ENCODE peak calls at places on chromosomes 2 and 18, in nine cellular contexts. One of them, this sample, is unnamed.

GRCh38 chr2:204842731-204843490 is 297.6 kb downstream of the PARD3B start:
- DNase-seq in NCI-H2081: no peak
- DNase-seq in GM23338: no peak
- DNase-seq in left ventricle myocardium inferior: no peak
- DNase-seq in HTR-8/SVneo: peak; percentile 34
- DNase-seq in sciatic nerve: no peak
- DNase-seq in NCI-H1092: no peak
- DNase-seq in psoas muscle: peak; percentile 68
- DNase-seq in SK-N-SH: no peak
- DNase-seq in this sample: peak; percentile 6

GRCh38 chr2:17646096-17646554 is 105.6 kb downstream of the VSNL1 start:
- DNase-seq in psoas muscle: no peak
- DNase-seq in SK-N-SH: peak; percentile 64
- DNase-seq in NCI-H2081: peak; percentile 53
- DNase-seq in GM23338: peak; percentile 80
- DNase-seq in sciatic nerve: no peak
- DNase-seq in HTR-8/SVneo: peak; percentile 62
- DNase-seq in NCI-H1092: peak; percentile 12
- DNase-seq in left ventricle myocardium inferior: no peak
- DNase-seq in this sample: no peak

GRCh38 chr2:30293303-30293912 is 62.1 kb downstream of the LBH start:
- DNase-seq in GM23338: no peak
- DNase-seq in HTR-8/SVneo: peak; percentile 55
- DNase-seq in NCI-H2081: no peak
- DNase-seq in psoas muscle: no peak
- DNase-seq in SK-N-SH: no peak
- DNase-seq in left ventricle myocardium inferior: no peak
- DNase-seq in NCI-H1092: no peak
- DNase-seq in sciatic nerve: no peak
- DNase-seq in this sample: no peak

GRCh38 chr2:168118733-168119518 is 128.5 kb downstream of the STK39 start:
- DNase-seq in psoas muscle: no peak
- DNase-seq in HTR-8/SVneo: peak; percentile 5
- DNase-seq in left ventricle myocardium inferior: no peak
- DNase-seq in GM23338: peak; percentile 95
- DNase-seq in NCI-H2081: peak; percentile 69
- DNase-seq in SK-N-SH: peak; percentile 17
- DNase-seq in sciatic nerve: no peak
- DNase-seq in NCI-H1092: peak; percentile 43
- DNase-seq in this sample: no peak

GRCh38 chr2:231563378-231563961 is 29.2 kb upstream of the TEX44 start:
- DNase-seq in GM23338: peak; percentile 94
- DNase-seq in HTR-8/SVneo: peak; percentile 83
- DNase-seq in SK-N-SH: peak; percentile 88
- DNase-seq in left ventricle myocardium inferior: peak; percentile 28
- DNase-seq in NCI-H1092: peak; percentile 11
- DNase-seq in sciatic nerve: peak; percentile 71
- DNase-seq in psoas muscle: peak; percentile 59
- DNase-seq in NCI-H2081: peak; percentile 47
- DNase-seq in this sample: no peak

GRCh38 chr2:204828191-204828590 is 282.9 kb downstream of the PARD3B start:
- DNase-seq in NCI-H1092: no peak
- DNase-seq in GM23338: no peak
- DNase-seq in psoas muscle: no peak
- DNase-seq in left ventricle myocardium inferior: no peak
- DNase-seq in sciatic nerve: no peak
- DNase-seq in SK-N-SH: no peak
- DNase-seq in HTR-8/SVneo: no peak
- DNase-seq in NCI-H2081: no peak
- DNase-seq in this sample: no peak

GRCh38 chr2:160220545-160221009 is 20.5 kb upstream of the ITGB6 start:
- DNase-seq in left ventricle myocardium inferior: no peak
- DNase-seq in NCI-H1092: no peak
- DNase-seq in sciatic nerve: no peak
- DNase-seq in psoas muscle: peak; percentile 40
- DNase-seq in SK-N-SH: no peak
- DNase-seq in NCI-H2081: no peak
- DNase-seq in HTR-8/SVneo: no peak
- DNase-seq in GM23338: peak; percentile 14
- DNase-seq in this sample: no peak

GRCh38 chr18:44716697-44717163 is 36.0 kb downstream of the SETBP1 start:
- DNase-seq in psoas muscle: no peak
- DNase-seq in GM23338: no peak
- DNase-seq in left ventricle myocardium inferior: no peak
- DNase-seq in NCI-H2081: no peak
- DNase-seq in sciatic nerve: no peak
- DNase-seq in SK-N-SH: no peak
- DNase-seq in HTR-8/SVneo: no peak
- DNase-seq in NCI-H1092: no peak
- DNase-seq in this sample: no peak

GRCh38 chr2:235390108-235390815 is 103.6 kb upstream of the AGAP1 start:
- DNase-seq in left ventricle myocardium inferior: no peak
- DNase-seq in GM23338: no peak
- DNase-seq in sciatic nerve: no peak
- DNase-seq in psoas muscle: no peak
- DNase-seq in NCI-H2081: no peak
- DNase-seq in NCI-H1092: no peak
- DNase-seq in SK-N-SH: no peak
- DNase-seq in HTR-8/SVneo: no peak
- DNase-seq in this sample: no peak

GRCh38 chr2:46232860-46233259 is 64.3 kb upstream of the EPAS1 start:
- DNase-seq in psoas muscle: no peak
- DNase-seq in SK-N-SH: no peak
- DNase-seq in sciatic nerve: no peak
- DNase-seq in GM23338: no peak
- DNase-seq in NCI-H2081: no peak
- DNase-seq in NCI-H1092: no peak
- DNase-seq in HTR-8/SVneo: no peak
- DNase-seq in left ventricle myocardium inferior: no peak
- DNase-seq in this sample: no peak

GRCh38 chr2:171523339-171523931 is 1.2 kb downstream of the CYBRD1 start:
- DNase-seq in NCI-H2081: peak; percentile 35
- DNase-seq in GM23338: peak; percentile 83
- DNase-seq in NCI-H1092: no peak
- DNase-seq in left ventricle myocardium inferior: peak; percentile 79
- DNase-seq in psoas muscle: peak; percentile 86
- DNase-seq in SK-N-SH: peak; percentile 72
- DNase-seq in HTR-8/SVneo: peak; percentile 64
- DNase-seq in sciatic nerve: peak; percentile 86
- DNase-seq in this sample: no peak

GRCh38 chr2:237315170-237315880 is 98.6 kb downstream of the COL6A3 start:
- DNase-seq in GM23338: peak; percentile 20
- DNase-seq in NCI-H2081: no peak
- DNase-seq in HTR-8/SVneo: no peak
- DNase-seq in sciatic nerve: peak; percentile 89
- DNase-seq in left ventricle myocardium inferior: peak; percentile 91
- DNase-seq in psoas muscle: peak; percentile 95
- DNase-seq in SK-N-SH: peak; percentile 81
- DNase-seq in NCI-H1092: no peak
- DNase-seq in this sample: no peak

GRCh38 chr2:237281900-237282306 is 132.1 kb downstream of the COL6A3 start:
- DNase-seq in psoas muscle: no peak
- DNase-seq in NCI-H2081: no peak
- DNase-seq in HTR-8/SVneo: peak; percentile 52
- DNase-seq in NCI-H1092: no peak
- DNase-seq in sciatic nerve: no peak
- DNase-seq in GM23338: no peak
- DNase-seq in SK-N-SH: no peak
- DNase-seq in left ventricle myocardium inferior: no peak
- DNase-seq in this sample: no peak

GRCh38 chr18:21857871-21858270 is 117.3 kb downstream of the MIB1 start:
- DNase-seq in NCI-H2081: no peak
- DNase-seq in GM23338: no peak
- DNase-seq in HTR-8/SVneo: no peak
- DNase-seq in psoas muscle: no peak
- DNase-seq in sciatic nerve: no peak
- DNase-seq in left ventricle myocardium inferior: no peak
- DNase-seq in SK-N-SH: no peak
- DNase-seq in NCI-H1092: no peak
- DNase-seq in this sample: no peak

GRCh38 chr2:12738112-12738485 is 21.4 kb downstream of the TRIB2 start:
- DNase-seq in psoas muscle: no peak
- DNase-seq in NCI-H2081: no peak
- DNase-seq in NCI-H1092: no peak
- DNase-seq in sciatic nerve: no peak
- DNase-seq in SK-N-SH: no peak
- DNase-seq in GM23338: no peak
- DNase-seq in left ventricle myocardium inferior: no peak
- DNase-seq in HTR-8/SVneo: no peak
- DNase-seq in this sample: no peak

GRCh38 chr2:177397501-177398289 is 5.1 kb downstream of the AGPS start:
- DNase-seq in left ventricle myocardium inferior: no peak
- DNase-seq in NCI-H1092: no peak
- DNase-seq in HTR-8/SVneo: peak; percentile 10
- DNase-seq in GM23338: no peak
- DNase-seq in sciatic nerve: no peak
- DNase-seq in SK-N-SH: no peak
- DNase-seq in NCI-H2081: no peak
- DNase-seq in psoas muscle: no peak
- DNase-seq in this sample: no peak